ENCODE peak calls at places on chromosomes 11 and 22, in nine cellular contexts. Y, X, A, S, K, B, W, C and I are unnamed samples.

GRCh38 chr11:73147771-73148681 is 5.9 kb upstream of the FCHSD2 start:
- DNase-seq in Y (no peak), X (no peak), A (no peak), S (no peak), K (no peak), B (peak), W (no peak), C (no peak), I (no peak)

GRCh38 chr11:32829680-32830412 is at the start of gene PRRG4:
- DNase-seq in Y (peak), X (peak), A (peak), S (peak), K (peak), B (peak), W (peak), C (peak), I (no peak)

GRCh38 chr11:68312780-68313573 is 586 bp downstream of the LRP5 start:
- DNase-seq in Y (peak), X (no peak), A (peak), S (peak), K (no peak), B (no peak), W (peak), C (peak), I (no peak)

GRCh38 chr22:23722168-23722567 is 28.7 kb downstream of the ZNF70 start:
- DNase-seq in Y (no peak), X (no peak), A (no peak), S (no peak), K (no peak), B (no peak), W (no peak), C (no peak), I (no peak)

GRCh38 chr11:56948991-56949390 is 39.7 kb upstream of the OR5AK2 start:
- DNase-seq in Y (no peak), X (no peak), A (no peak), S (no peak), K (no peak), B (no peak), W (no peak), C (no peak), I (no peak)

GRCh38 chr11:19723572-19724342 is 11.1 kb downstream of the NAV2 start:
- DNase-seq in Y (peak), X (no peak), A (peak), S (peak), K (no peak), B (no peak), W (peak), C (peak), I (peak)

GRCh38 chr22:50730941-50731661 is 6.9 kb upstream of the ACR start:
- DNase-seq in Y (no peak), X (no peak), A (no peak), S (no peak), K (no peak), B (peak), W (peak), C (peak), I (no peak)

GRCh38 chr11:77203901-77204755 is 76.1 kb downstream of the MYO7A start:
- DNase-seq in Y (no peak), X (no peak), A (no peak), S (no peak), K (no peak), B (no peak), W (no peak), C (no peak), I (no peak)

GRCh38 chr11:10751581-10751940 is 515 bp downstream of the CTR9 start:
- DNase-seq in Y (no peak), X (no peak), A (no peak), S (peak), K (no peak), B (no peak), W (peak), C (no peak), I (no peak)

GRCh38 chr22:30127749-30128166 is 47.5 kb downstream of the HORMAD2 start:
- DNase-seq in Y (no peak), X (no peak), A (no peak), S (no peak), K (no peak), B (no peak), W (peak), C (peak), I (no peak)

GRCh38 chr11:11553595-11553994 is 68.2 kb downstream of the GALNT18 start:
- DNase-seq in Y (no peak), X (no peak), A (no peak), S (no peak), K (no peak), B (peak), W (no peak), C (no peak), I (no peak)

GRCh38 chr11:8096575-8096974 is 15.6 kb downstream of the TUB start:
- DNase-seq in Y (no peak), X (no peak), A (no peak), S (no peak), K (no peak), B (no peak), W (peak), C (no peak), I (no peak)

GRCh38 chr11:32852142-32852541 is 22.4 kb downstream of the PRRG4 start:
- DNase-seq in Y (no peak), X (no peak), A (no peak), S (no peak), K (no peak), B (no peak), W (peak), C (peak), I (no peak)

GRCh38 chr22:44505796-44506354 is 7.8 kb upstream of the RTL6 start:
- DNase-seq in Y (no peak), X (no peak), A (no peak), S (no peak), K (no peak), B (no peak), W (peak), C (no peak), I (no peak)

GRCh38 chr11:405323-405975 is 9.3 kb downstream of the SIGIRR start:
- DNase-seq in Y (no peak), X (no peak), A (no peak), S (no peak), K (no peak), B (peak), W (peak), C (no peak), I (no peak)

GRCh38 chr11:9061807-9062206 is 29.6 kb downstream of the SCUBE2 start:
- DNase-seq in Y (no peak), X (no peak), A (no peak), S (no peak), K (no peak), B (no peak), W (no peak), C (no peak), I (no peak)

GRCh38 chr11:33311680-33312079 is 54.5 kb downstream of the HIPK3 start:
- DNase-seq in Y (no peak), X (no peak), A (no peak), S (no peak), K (no peak), B (no peak), W (no peak), C (no peak), I (no peak)

GRCh38 chr11:31813961-31814868 is 3.1 kb upstream of the PAX6 start:
- DNase-seq in Y (no peak), X (no peak), A (no peak), S (no peak), K (peak), B (no peak), W (no peak), C (no peak), I (no peak)

GRCh38 chr22:50530857-50531545 is 1.2 kb upstream of the TYMP start:
- DNase-seq in Y (peak), X (no peak), A (peak), S (peak), K (peak), B (peak), W (peak), C (peak), I (no peak)

GRCh38 chr22:25091449-25091848 is 108.2 kb upstream of the CRYBB3 start:
- DNase-seq in Y (no peak), X (no peak), A (no peak), S (no peak), K (no peak), B (no peak), W (peak), C (no peak), I (no peak)

GRCh38 chr22:49789289-49790141 is 38.2 kb downstream of the BRD1 start:
- DNase-seq in Y (no peak), X (no peak), A (peak), S (peak), K (no peak), B (peak), W (peak), C (peak), I (no peak)

GRCh38 chr11:19524171-19524671 is 188.4 kb upstream of the NAV2 start:
- DNase-seq in Y (no peak), X (peak), A (no peak), S (no peak), K (no peak), B (no peak), W (no peak), C (peak), I (no peak)

GRCh38 chr22:27139935-27140493 is 482.6 kb downstream of the MIAT start:
- DNase-seq in Y (no peak), X (no peak), A (no peak), S (no peak), K (no peak), B (no peak), W (peak), C (peak), I (peak)

GRCh38 chr11:105334025-105334714 is 194.6 kb upstream of the CARD18 start:
- DNase-seq in Y (no peak), X (no peak), A (no peak), S (no peak), K (no peak), B (no peak), W (no peak), C (no peak), I (no peak)

GRCh38 chr11:111554532-111554931 is 14.0 kb downstream of the LAYN start:
- DNase-seq in Y (no peak), X (no peak), A (no peak), S (no peak), K (no peak), B (no peak), W (peak), C (no peak), I (no peak)

GRCh38 chr11:129055196-129055595 is 112.5 kb upstream of the TP53AIP1 start:
- DNase-seq in Y (no peak), X (no peak), A (no peak), S (no peak), K (no peak), B (no peak), W (no peak), C (no peak), I (no peak)

GRCh38 chr22:19849800-19850481 is 4.7 kb downstream of the GNB1L start:
- DNase-seq in Y (no peak), X (no peak), A (no peak), S (no peak), K (no peak), B (no peak), W (no peak), C (no peak), I (no peak)

GRCh38 chr11:130439160-130439519 is 9.3 kb upstream of the ADAMTS15 start:
- DNase-seq in Y (no peak), X (no peak), A (no peak), S (peak), K (no peak), B (no peak), W (no peak), C (no peak), I (no peak)

GRCh38 chr11:62108017-62108750 is 15.6 kb upstream of the INCENP start:
- DNase-seq in Y (peak), X (peak), A (peak), S (no peak), K (peak), B (no peak), W (peak), C (peak), I (no peak)

GRCh38 chr22:43007519-43008102 is 7.3 kb downstream of the PACSIN2 start:
- DNase-seq in Y (no peak), X (no peak), A (no peak), S (no peak), K (peak), B (no peak), W (peak), C (peak), I (no peak)

GRCh38 chr11:57493507-57494503 is 21.7 kb downstream of the SLC43A1 start:
- DNase-seq in Y (peak), X (peak), A (peak), S (peak), K (peak), B (peak), W (peak), C (no peak), I (no peak)

GRCh38 chr11:116257092-116257491 is 515.7 kb downstream of the BUD13 start:
- DNase-seq in Y (no peak), X (peak), A (no peak), S (no peak), K (no peak), B (no peak), W (peak), C (no peak), I (no peak)

GRCh38 chr11:134371436-134372185 is 39.8 kb downstream of the GLB1L2 start:
- DNase-seq in Y (no peak), X (no peak), A (no peak), S (no peak), K (no peak), B (no peak), W (no peak), C (no peak), I (no peak)

GRCh38 chr22:45163074-45163416 is 680 bp upstream of the NUP50 start:
- DNase-seq in Y (no peak), X (peak), A (no peak), S (peak), K (peak), B (no peak), W (peak), C (peak), I (no peak)

GRCh38 chr11:109865558-109866186 is 227.5 kb upstream of the ZC3H12C start:
- DNase-seq in Y (no peak), X (no peak), A (no peak), S (no peak), K (peak), B (no peak), W (no peak), C (peak), I (no peak)

GRCh38 chr11:57213282-57214086 is 23.6 kb downstream of the APLNR start:
- DNase-seq in Y (no peak), X (no peak), A (no peak), S (no peak), K (no peak), B (no peak), W (no peak), C (no peak), I (no peak)

GRCh38 chr11:75583710-75584658 is 21.9 kb downstream of the SERPINH1 start:
- DNase-seq in Y (no peak), X (peak), A (no peak), S (no peak), K (peak), B (peak), W (peak), C (peak), I (no peak)